ENCODE peak calls at places on chromosome 1, in nine cellular contexts. One of them, this sample, is unnamed.

GRCh38 chr1:150268342-150268705 is 492 bp downstream of the APH1A start:
- DNase-seq in cardiac muscle cell: peak; percentile 28
- DNase-seq in iris pigment epithelial cell: peak; percentile 31
- DNase-seq in NCI-H1048: no peak
- DNase-seq in RWPE2: no peak
- DNase-seq in epithelial cell of esophagus: peak; percentile 65
- DNase-seq in NCI-H1105: no peak
- DNase-seq in GM12892: peak; percentile 40
- DNase-seq in activated CD4-positive, CD25-positive, alpha-beta regulatory T cell treated with anti-CD3 and anti-CD28 coated beads, Interleukin-2, amount 50 U/mL, for 16 hours: peak; percentile 6
- DNase-seq in this sample: no peak

GRCh38 chr1:112388436-112388835 is 7.6 kb upstream of the CTTNBP2NL start:
- DNase-seq in cardiac muscle cell: no peak
- DNase-seq in iris pigment epithelial cell: no peak
- DNase-seq in NCI-H1048: no peak
- DNase-seq in RWPE2: no peak
- DNase-seq in epithelial cell of esophagus: no peak
- DNase-seq in NCI-H1105: no peak
- DNase-seq in GM12892: no peak
- DNase-seq in activated CD4-positive, CD25-positive, alpha-beta regulatory T cell treated with anti-CD3 and anti-CD28 coated beads, Interleukin-2, amount 50 U/mL, for 16 hours: no peak
- DNase-seq in this sample: peak; percentile 59

GRCh38 chr1:220594356-220594755 is 66.4 kb downstream of the MARK1 start:
- DNase-seq in cardiac muscle cell: no peak
- DNase-seq in iris pigment epithelial cell: peak; percentile 33
- DNase-seq in NCI-H1048: no peak
- DNase-seq in RWPE2: no peak
- DNase-seq in epithelial cell of esophagus: no peak
- DNase-seq in NCI-H1105: no peak
- DNase-seq in GM12892: no peak
- DNase-seq in activated CD4-positive, CD25-positive, alpha-beta regulatory T cell treated with anti-CD3 and anti-CD28 coated beads, Interleukin-2, amount 50 U/mL, for 16 hours: no peak
- DNase-seq in this sample: no peak

GRCh38 chr1:181040284-181040865 is 6.6 kb downstream of the MR1 start:
- DNase-seq in cardiac muscle cell: no peak
- DNase-seq in iris pigment epithelial cell: no peak
- DNase-seq in NCI-H1048: no peak
- DNase-seq in RWPE2: no peak
- DNase-seq in epithelial cell of esophagus: no peak
- DNase-seq in NCI-H1105: no peak
- DNase-seq in GM12892: no peak
- DNase-seq in activated CD4-positive, CD25-positive, alpha-beta regulatory T cell treated with anti-CD3 and anti-CD28 coated beads, Interleukin-2, amount 50 U/mL, for 16 hours: no peak
- DNase-seq in this sample: no peak

GRCh38 chr1:67908260-67908936 is 75.1 kb upstream of the GNG12 start:
- DNase-seq in cardiac muscle cell: no peak
- DNase-seq in iris pigment epithelial cell: peak; percentile 45
- DNase-seq in NCI-H1048: no peak
- DNase-seq in RWPE2: no peak
- DNase-seq in epithelial cell of esophagus: peak; percentile 13
- DNase-seq in NCI-H1105: no peak
- DNase-seq in GM12892: no peak
- DNase-seq in activated CD4-positive, CD25-positive, alpha-beta regulatory T cell treated with anti-CD3 and anti-CD28 coated beads, Interleukin-2, amount 50 U/mL, for 16 hours: no peak
- DNase-seq in this sample: no peak

GRCh38 chr1:156590326-156591180 is 1.0 kb upstream of the NAXE start:
- DNase-seq in cardiac muscle cell: no peak
- DNase-seq in iris pigment epithelial cell: no peak
- DNase-seq in NCI-H1048: no peak
- DNase-seq in RWPE2: no peak
- DNase-seq in epithelial cell of esophagus: no peak
- DNase-seq in NCI-H1105: no peak
- DNase-seq in GM12892: no peak
- DNase-seq in activated CD4-positive, CD25-positive, alpha-beta regulatory T cell treated with anti-CD3 and anti-CD28 coated beads, Interleukin-2, amount 50 U/mL, for 16 hours: no peak
- DNase-seq in this sample: no peak

GRCh38 chr1:236870721-236871120 is 75.6 kb downstream of the MTR start:
- DNase-seq in cardiac muscle cell: no peak
- DNase-seq in iris pigment epithelial cell: no peak
- DNase-seq in NCI-H1048: no peak
- DNase-seq in RWPE2: no peak
- DNase-seq in epithelial cell of esophagus: no peak
- DNase-seq in NCI-H1105: no peak
- DNase-seq in GM12892: no peak
- DNase-seq in activated CD4-positive, CD25-positive, alpha-beta regulatory T cell treated with anti-CD3 and anti-CD28 coated beads, Interleukin-2, amount 50 U/mL, for 16 hours: no peak
- DNase-seq in this sample: no peak

GRCh38 chr1:29120955-29121485 is 2.7 kb downstream of the TMEM200B start:
- DNase-seq in cardiac muscle cell: peak; percentile 52
- DNase-seq in iris pigment epithelial cell: peak; percentile 48
- DNase-seq in NCI-H1048: no peak
- DNase-seq in RWPE2: no peak
- DNase-seq in epithelial cell of esophagus: peak; percentile 45
- DNase-seq in NCI-H1105: peak; percentile 35
- DNase-seq in GM12892: peak; percentile 75
- DNase-seq in activated CD4-positive, CD25-positive, alpha-beta regulatory T cell treated with anti-CD3 and anti-CD28 coated beads, Interleukin-2, amount 50 U/mL, for 16 hours: peak; percentile 11
- DNase-seq in this sample: no peak

GRCh38 chr1:248805905-248806304 is 19.8 kb downstream of the SH3BP5L start:
- DNase-seq in cardiac muscle cell: no peak
- DNase-seq in iris pigment epithelial cell: no peak
- DNase-seq in NCI-H1048: no peak
- DNase-seq in RWPE2: no peak
- DNase-seq in epithelial cell of esophagus: no peak
- DNase-seq in NCI-H1105: no peak
- DNase-seq in GM12892: no peak
- DNase-seq in activated CD4-positive, CD25-positive, alpha-beta regulatory T cell treated with anti-CD3 and anti-CD28 coated beads, Interleukin-2, amount 50 U/mL, for 16 hours: no peak
- DNase-seq in this sample: no peak